ENCODE peak calls at places on chromosomes 11 and 22, in nine cellular contexts. M is GM06990; J is D341Med; R is NCI-H1417; Z is NCI-H774; H is left colon; Y is LoVo; U is activated CD8-positive, alpha-beta T cell treated with anti-CD3 and anti-CD28 coated beads, Interleukin-2, amount 10 ng/mL, durations not matched to agents 7 days and 5 days; N is WERI-Rb-1. K is an unnamed sample.

GRCh38 chr22:43185860-43186261 is 1.1 kb downstream of the TTLL12 start:
- DNase-seq in M (no peak), J (peak), R (peak), Z (no peak), H (peak), Y (peak), U (no peak), N (no peak), K (peak)

GRCh38 chr11:130115218-130115617 is 44.4 kb upstream of the ST14 start:
- DNase-seq in M (no peak), J (no peak), R (peak), Z (no peak), H (no peak), Y (no peak), U (no peak), N (no peak), K (peak)

GRCh38 chr22:28907311-28908008 is 24.1 kb downstream of the ZNRF3 start:
- DNase-seq in M (peak), J (no peak), R (no peak), Z (no peak), H (no peak), Y (no peak), U (no peak), N (no peak), K (no peak)

GRCh38 chr11:112316971-112317370 is 56.3 kb upstream of the PLET1 start:
- DNase-seq in M (no peak), J (no peak), R (no peak), Z (no peak), H (no peak), Y (no peak), U (no peak), N (no peak), K (no peak)

GRCh38 chr11:41845066-41845465 is 385.6 kb upstream of the LRRC4C start:
- DNase-seq in M (no peak), J (no peak), R (no peak), Z (no peak), H (no peak), Y (no peak), U (no peak), N (no peak), K (no peak)

GRCh38 chr11:68994891-68995280 is 14.1 kb upstream of the MRGPRD start:
- DNase-seq in M (no peak), J (no peak), R (no peak), Z (no peak), H (no peak), Y (no peak), U (no peak), N (no peak), K (no peak)

GRCh38 chr22:32985899-32986772 is 72.0 kb downstream of the SYN3 start:
- DNase-seq in M (peak), J (peak), R (peak), Z (peak), H (peak), Y (peak), U (peak), N (peak), K (no peak)

GRCh38 chr11:78292109-78292803 is 103.5 kb downstream of the USP35 start:
- DNase-seq in M (no peak), J (no peak), R (no peak), Z (no peak), H (no peak), Y (no peak), U (peak), N (no peak), K (no peak)

GRCh38 chr11:69904331-69905201 is 85.3 kb upstream of the FGF3 start:
- DNase-seq in M (no peak), J (no peak), R (no peak), Z (no peak), H (no peak), Y (no peak), U (no peak), N (no peak), K (no peak)

GRCh38 chr22:37544955-37545702 is 15.2 kb upstream of the CDC42EP1 start:
- DNase-seq in M (no peak), J (peak), R (no peak), Z (no peak), H (peak), Y (peak), U (peak), N (peak), K (no peak)

GRCh38 chr22:49585695-49586243 is 241.9 kb downstream of the BRD1 start:
- DNase-seq in M (no peak), J (no peak), R (no peak), Z (no peak), H (no peak), Y (no peak), U (no peak), N (no peak), K (no peak)

GRCh38 chr22:46547883-46548244 is 10.4 kb upstream of the CELSR1 start:
- DNase-seq in M (no peak), J (no peak), R (no peak), Z (no peak), H (no peak), Y (no peak), U (no peak), N (no peak), K (no peak)

GRCh38 chr11:134837887-134838232 is 425.8 kb upstream of the B3GAT1 start:
- DNase-seq in M (no peak), J (no peak), R (no peak), Z (no peak), H (no peak), Y (no peak), U (no peak), N (no peak), K (no peak)

GRCh38 chr11:109783842-109784241 is 309.4 kb upstream of the ZC3H12C start:
- DNase-seq in M (peak), J (no peak), R (peak), Z (peak), H (no peak), Y (no peak), U (no peak), N (peak), K (peak)

GRCh38 chr11:11571893-11572292 is 49.9 kb downstream of the GALNT18 start:
- DNase-seq in M (no peak), J (no peak), R (no peak), Z (no peak), H (no peak), Y (no peak), U (no peak), N (no peak), K (no peak)

GRCh38 chr11:94884322-94884721 is 89.0 kb downstream of the CWC15 start:
- DNase-seq in M (no peak), J (no peak), R (no peak), Z (no peak), H (no peak), Y (no peak), U (no peak), N (peak), K (no peak)

GRCh38 chr11:71934213-71934612 is 5.4 kb downstream of the RNF121 start:
- DNase-seq in M (no peak), J (no peak), R (no peak), Z (no peak), H (no peak), Y (no peak), U (no peak), N (no peak), K (no peak)

GRCh38 chr11:121032546-121032945 is 8.6 kb downstream of the TBCEL start:
- DNase-seq in M (no peak), J (no peak), R (peak), Z (no peak), H (no peak), Y (no peak), U (no peak), N (no peak), K (no peak)

GRCh38 chr11:68784653-68785052 is 33.3 kb upstream of the TESMIN start:
- DNase-seq in M (no peak), J (no peak), R (no peak), Z (no peak), H (no peak), Y (no peak), U (no peak), N (no peak), K (no peak)

GRCh38 chr11:49505231-49505630 is 296.8 kb upstream of the FOLH1 start:
- DNase-seq in M (no peak), J (no peak), R (no peak), Z (no peak), H (no peak), Y (no peak), U (no peak), N (no peak), K (no peak)

GRCh38 chr22:25736378-25737011 is 5.5 kb upstream of the MYO18B start:
- DNase-seq in M (no peak), J (no peak), R (no peak), Z (no peak), H (no peak), Y (no peak), U (peak), N (no peak), K (no peak)

GRCh38 chr11:102762414-102762813 is 18.0 kb downstream of the MMP10 start:
- DNase-seq in M (no peak), J (no peak), R (no peak), Z (no peak), H (no peak), Y (no peak), U (no peak), N (no peak), K (no peak)

GRCh38 chr11:71173709-71174108 is 78.7 kb downstream of the SHANK2 start:
- DNase-seq in M (no peak), J (no peak), R (no peak), Z (no peak), H (no peak), Y (no peak), U (no peak), N (no peak), K (no peak)

GRCh38 chr22:41725510-41726110 is 26.3 kb downstream of the MEI1 start:
- DNase-seq in M (no peak), J (no peak), R (no peak), Z (no peak), H (no peak), Y (no peak), U (no peak), N (no peak), K (no peak)

K was measured in NCI-H2081.